ENCODE peak calls at places on chromosomes 2 and 18, in six cellular contexts. O is esophagus muscularis mucosa, D is GM12878, Q is HepG2, W is HCT116, V is prostate gland. L is an unnamed sample. For H3K4me1, the result is how much of the 10 kb centered on the place peaks cover.

GRCh38 chr2:18117592-18117991 is 239.1 kb downstream of the KCNS3 start:
- DNase-seq in O (peak), D (no peak), Q (peak), W (peak), V (no peak), L (no peak)

GRCh38 chr18:74674487-74674886 is 76.8 kb downstream of the ZNF407 start:
- DNase-seq in O (no peak), D (no peak), Q (no peak), W (no peak), V (no peak), L (no peak)

GRCh38 chr2:11590193-11590592 is 56.3 kb downstream of the GREB1 start:
- DNase-seq in O (no peak), D (no peak), Q (no peak), W (no peak), V (no peak), L (no peak)

GRCh38 chr2:169480079-169480465 is 778 bp downstream of the BBS5 start:
- DNase-seq in O (no peak), D (no peak), Q (no peak), W (no peak), V (no peak), L (no peak)

GRCh38 chr2:111946294-111947114 is 48.1 kb downstream of the MERTK start:
- DNase-seq in O (no peak), D (no peak), Q (peak), W (peak), V (peak), L (no peak)

GRCh38 chr2:61943251-61943650 is 37.8 kb downstream of the COMMD1 start:
- DNase-seq in O (no peak), D (peak), Q (no peak), W (peak), V (no peak), L (no peak)

GRCh38 chr18:74274690-74275089 is 17.1 kb downstream of the CYB5A start:
- DNase-seq in O (no peak), D (no peak), Q (no peak), W (no peak), V (no peak), L (no peak)

GRCh38 chr2:215332876-215333600 is 21.2 kb downstream of the ATIC start:
- DNase-seq in O (peak), D (peak), Q (no peak), W (no peak), V (no peak), L (no peak)

GRCh38 chr18:28637897-28638296 is 461.0 kb upstream of the CDH2 start:
- DNase-seq in O (no peak), D (no peak), Q (no peak), W (no peak), V (no peak), L (no peak)

GRCh38 chr2:95158891-95159619 is 593 bp downstream of the ZNF514 start:
- DNase-seq in O (peak), D (no peak), Q (peak), W (no peak), V (peak), L (peak)

GRCh38 chr2:147594038-147594437 is 250.8 kb upstream of the ACVR2A start:
- DNase-seq in O (no peak), D (no peak), Q (no peak), W (no peak), V (no peak), L (no peak)

GRCh38 chr2:33529771-33530481 is 53.5 kb downstream of the RASGRP3 start:
- DNase-seq in O (no peak), D (peak), Q (no peak), W (no peak), V (no peak), L (no peak)

GRCh38 chr2:17878222-17879136 is at the start of gene KCNS3:
- DNase-seq in O (no peak), D (no peak), Q (no peak), W (no peak), V (peak), L (no peak)

GRCh38 chr2:240463274-240463865 is 27.9 kb downstream of the GPC1 start:
- DNase-seq in O (no peak), D (no peak), Q (no peak), W (no peak), V (peak), L (peak)

GRCh38 chr2:53859354-53860159 is at the start of gene GPR75:
- DNase-seq in O (no peak), D (no peak), Q (no peak), W (no peak), V (peak), L (no peak)
- H3K4me3 ChIP-seq in O (peak), D (no peak), Q (no peak), W (no peak), V (peak), L (peak)

DNA sequence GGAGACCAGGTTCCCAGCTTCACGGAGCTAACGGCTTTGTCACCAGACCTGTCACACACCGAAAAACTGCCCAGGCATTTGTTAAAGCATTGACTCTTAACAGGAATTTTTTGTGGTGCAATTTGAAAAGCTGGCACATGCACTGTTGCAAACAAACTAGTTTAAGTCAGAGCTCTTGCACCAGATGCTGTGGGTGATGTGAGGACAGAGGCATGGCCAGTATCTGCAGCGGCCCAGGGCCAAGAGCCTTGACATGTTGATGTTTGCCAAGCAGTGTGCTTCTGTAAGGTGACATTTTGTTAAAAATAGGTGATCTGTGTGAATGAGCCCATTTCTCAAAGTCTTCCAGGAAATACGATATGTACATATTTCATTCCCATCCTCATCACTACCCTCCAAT is 142.5 kb downstream of the MTCL1 start:
- DNase-seq in O (no peak), D (no peak), Q (no peak), W (no peak), V (no peak), L (no peak)
- TF ChIP-seq POLR2AphosphoS5 in O (no peak), D (no peak), Q (no peak), W (no peak), V (no peak), L (no peak)

DNA sequence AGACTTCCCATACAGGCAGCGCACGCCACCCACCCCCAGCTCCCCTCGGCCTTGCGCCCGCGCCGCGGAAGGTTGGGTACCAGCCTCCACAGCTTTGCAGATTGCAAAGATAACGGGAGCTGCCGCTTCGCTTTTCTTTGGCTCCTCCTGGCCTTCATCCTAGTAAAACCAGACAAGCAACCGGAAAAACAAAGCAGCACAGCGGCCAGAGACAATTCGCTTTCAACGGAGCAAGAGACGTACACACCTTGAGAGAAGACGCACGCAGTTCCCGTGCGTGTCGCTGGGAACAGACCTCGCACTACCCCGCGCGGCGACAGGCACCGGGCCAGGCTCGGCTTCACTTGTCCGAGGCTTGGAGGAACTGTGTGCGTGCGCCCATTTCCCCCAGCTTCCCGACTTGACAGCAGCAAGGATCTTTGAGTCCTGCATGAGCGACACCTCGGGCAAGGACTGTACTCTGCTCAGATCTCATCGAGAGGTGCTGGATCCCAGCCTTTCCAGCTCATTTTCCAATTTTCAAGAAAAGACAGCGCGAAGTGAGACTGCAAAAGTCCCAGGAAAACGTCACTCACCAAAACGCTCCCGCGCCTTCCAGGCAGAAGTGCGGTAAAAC is 964 bp downstream of the ZBTB7C start:
- DNase-seq in O (no peak), D (no peak), Q (no peak), W (no peak), V (no peak), L (no peak)
- H3K4me1 ChIP-seq in O (under half), D (under half), Q (under half), W (under half), V (under half), L (under half)

DNA sequence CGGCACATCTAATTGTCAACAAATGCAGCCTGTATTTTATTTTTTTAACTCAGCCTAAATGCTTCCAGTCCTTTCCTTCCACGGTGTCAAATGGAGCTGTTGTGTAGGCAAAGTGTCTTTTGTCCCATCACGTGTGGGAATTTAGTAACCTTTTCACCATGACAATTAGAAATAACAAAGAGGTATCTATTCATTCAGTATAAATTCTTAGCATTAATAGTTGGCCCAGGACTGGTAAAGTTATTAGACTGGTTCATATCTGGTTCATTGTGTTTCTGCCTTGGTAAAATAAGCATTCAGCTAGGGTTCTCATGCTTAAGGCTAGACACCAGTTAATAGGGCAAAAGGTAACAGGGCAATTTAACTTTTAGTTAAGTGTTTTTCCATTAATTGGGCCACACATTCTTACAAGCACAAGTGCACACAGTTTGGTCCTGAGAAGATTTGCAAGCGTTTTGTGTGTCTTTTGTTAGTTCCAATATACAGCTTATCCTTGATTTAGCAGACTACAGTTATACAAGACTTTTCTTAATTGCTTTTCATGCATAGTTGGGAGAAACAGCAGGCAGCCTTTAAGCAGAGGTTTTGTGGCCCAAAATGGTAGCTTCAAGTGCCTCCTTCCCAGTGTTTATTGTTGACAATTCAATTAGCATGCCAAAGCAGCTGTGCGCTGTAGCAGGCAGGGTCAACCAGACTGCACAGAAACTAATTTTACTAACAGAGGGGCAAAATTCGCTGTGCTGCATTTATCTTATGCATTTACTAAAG is 47.7 kb downstream of the FRZB start:
- DNase-seq in O (no peak), D (no peak), Q (no peak), W (no peak), V (no peak), L (no peak)
- H3K4me3 ChIP-seq in O (no peak), D (no peak), Q (no peak), W (no peak), V (no peak), L (no peak)

DNA sequence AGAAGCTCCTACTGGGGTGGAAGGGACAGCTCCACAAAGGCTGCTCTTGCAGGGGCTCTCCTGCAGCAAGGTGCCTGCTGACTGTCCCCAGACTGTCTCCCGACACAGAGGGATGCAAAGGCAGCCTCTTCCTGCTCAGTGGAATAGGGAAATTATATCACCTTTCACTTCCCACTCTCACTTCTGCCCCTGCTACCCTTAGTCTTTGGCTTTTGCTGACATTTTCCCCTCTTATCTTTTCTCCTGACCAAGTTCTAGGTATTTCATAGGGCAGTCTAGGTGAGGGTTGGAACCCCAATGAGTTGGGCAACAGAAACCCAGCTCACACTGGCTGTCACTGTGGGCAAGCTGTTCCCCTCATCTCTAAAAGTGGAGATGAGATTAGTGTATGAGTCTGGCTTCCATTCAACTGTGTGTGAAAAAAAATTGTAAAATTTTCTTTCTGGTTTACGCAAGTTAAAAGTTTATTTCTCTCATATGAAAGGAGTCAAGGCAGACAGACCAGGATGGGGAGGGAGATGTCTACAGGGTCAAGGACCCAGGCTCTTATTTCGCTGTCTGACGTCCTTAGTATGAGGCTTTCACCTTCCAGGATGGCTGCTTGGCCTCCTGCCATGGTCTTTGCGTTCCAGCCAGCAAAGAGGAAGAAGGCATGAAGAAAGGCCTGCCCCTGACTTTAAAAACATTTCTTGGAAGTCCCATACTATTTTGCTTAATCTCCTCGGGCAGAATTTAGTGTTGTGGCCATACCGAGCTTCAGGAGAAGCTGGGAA is 7.5 kb upstream of the MOCOS start:
- DNase-seq in O (no peak), D (no peak), Q (no peak), W (no peak), V (peak), L (no peak)
- TF ChIP-seq POLR2AphosphoS5 in O (peak), D (no peak), Q (peak), W (no peak), V (peak), L (no peak)